ENCODE peak calls at places on chromosome 2, in eight cellular contexts. One of them, this sample, is unnamed.

GRCh38 chr2:161029321-161029720 is 130.9 kb upstream of the TANK start:
- DNase-seq in RWPE1: no peak
- DNase-seq in posterior vena cava: no peak
- DNase-seq in HFF-Myc: no peak
- DNase-seq in hepatic stellate cell: no peak
- DNase-seq in HuH-7.5: no peak
- DNase-seq in posterior cingulate gyrus: no peak
- DNase-seq in type B pancreatic cell: no peak
- DNase-seq in this sample: no peak

GRCh38 chr2:118554616-118555015 is 292.8 kb downstream of the EN1 start:
- DNase-seq in RWPE1: peak; percentile 8
- DNase-seq in posterior vena cava: no peak
- DNase-seq in HFF-Myc: no peak
- DNase-seq in hepatic stellate cell: no peak
- DNase-seq in HuH-7.5: no peak
- DNase-seq in posterior cingulate gyrus: no peak
- DNase-seq in type B pancreatic cell: no peak
- DNase-seq in this sample: no peak

GRCh38 chr2:202023198-202023903 is 10.3 kb upstream of the FZD7 start:
- DNase-seq in RWPE1: no peak
- DNase-seq in posterior vena cava: no peak
- DNase-seq in HFF-Myc: no peak
- DNase-seq in hepatic stellate cell: no peak
- DNase-seq in HuH-7.5: no peak
- DNase-seq in posterior cingulate gyrus: no peak
- DNase-seq in type B pancreatic cell: no peak
- DNase-seq in this sample: no peak

GRCh38 chr2:144325086-144325485 is 194.8 kb downstream of the ZEB2 start:
- DNase-seq in RWPE1: no peak
- DNase-seq in posterior vena cava: no peak
- DNase-seq in HFF-Myc: no peak
- DNase-seq in hepatic stellate cell: no peak
- DNase-seq in HuH-7.5: no peak
- DNase-seq in posterior cingulate gyrus: no peak
- DNase-seq in type B pancreatic cell: no peak
- DNase-seq in this sample: peak; percentile 16

GRCh38 chr2:60386436-60386835 is 167.0 kb downstream of the BCL11A start:
- DNase-seq in RWPE1: no peak
- DNase-seq in posterior vena cava: no peak
- DNase-seq in HFF-Myc: no peak
- DNase-seq in hepatic stellate cell: peak; percentile 34
- DNase-seq in HuH-7.5: no peak
- DNase-seq in posterior cingulate gyrus: no peak
- DNase-seq in type B pancreatic cell: no peak
- DNase-seq in this sample: no peak

GRCh38 chr2:237833546-237833945 is 25.9 kb upstream of the RAMP1 start:
- DNase-seq in RWPE1: no peak
- DNase-seq in posterior vena cava: no peak
- DNase-seq in HFF-Myc: no peak
- DNase-seq in hepatic stellate cell: no peak
- DNase-seq in HuH-7.5: no peak
- DNase-seq in posterior cingulate gyrus: no peak
- DNase-seq in type B pancreatic cell: no peak
- DNase-seq in this sample: no peak

GRCh38 chr2:33620-34019 is 12.7 kb downstream of the FAM110C start:
- DNase-seq in RWPE1: peak; percentile 84
- DNase-seq in posterior vena cava: no peak
- DNase-seq in HFF-Myc: no peak
- DNase-seq in hepatic stellate cell: no peak
- DNase-seq in HuH-7.5: no peak
- DNase-seq in posterior cingulate gyrus: no peak
- DNase-seq in type B pancreatic cell: no peak
- DNase-seq in this sample: no peak

GRCh38 chr2:19776941-19777514 is 124.8 kb downstream of the TTC32 start:
- DNase-seq in RWPE1: no peak
- DNase-seq in posterior vena cava: no peak
- DNase-seq in HFF-Myc: no peak
- DNase-seq in hepatic stellate cell: no peak
- DNase-seq in HuH-7.5: no peak
- DNase-seq in posterior cingulate gyrus: no peak
- DNase-seq in type B pancreatic cell: no peak
- DNase-seq in this sample: no peak

GRCh38 chr2:235658371-235659174 is 164.7 kb downstream of the AGAP1 start:
- DNase-seq in RWPE1: no peak
- DNase-seq in posterior vena cava: no peak
- DNase-seq in HFF-Myc: no peak
- DNase-seq in hepatic stellate cell: no peak
- DNase-seq in HuH-7.5: no peak
- DNase-seq in posterior cingulate gyrus: no peak
- DNase-seq in type B pancreatic cell: no peak
- DNase-seq in this sample: no peak

GRCh38 chr2:232563580-232563979 is 13.1 kb downstream of the EIF4E2 start:
- DNase-seq in RWPE1: no peak
- DNase-seq in posterior vena cava: no peak
- DNase-seq in HFF-Myc: no peak
- DNase-seq in hepatic stellate cell: no peak
- DNase-seq in HuH-7.5: no peak
- DNase-seq in posterior cingulate gyrus: no peak
- DNase-seq in type B pancreatic cell: no peak
- DNase-seq in this sample: no peak

GRCh38 chr2:96274355-96275056 is 8.5 kb downstream of the CIAO1 start:
- DNase-seq in RWPE1: no peak
- DNase-seq in posterior vena cava: peak; percentile 14
- DNase-seq in HFF-Myc: no peak
- DNase-seq in hepatic stellate cell: no peak
- DNase-seq in HuH-7.5: no peak
- DNase-seq in posterior cingulate gyrus: no peak
- DNase-seq in type B pancreatic cell: no peak
- DNase-seq in this sample: no peak

GRCh38 chr2:237025090-237025865 is 60.4 kb upstream of the COPS8 start:
- DNase-seq in RWPE1: peak; percentile 63
- DNase-seq in posterior vena cava: no peak
- DNase-seq in HFF-Myc: peak; percentile 65
- DNase-seq in hepatic stellate cell: peak; percentile 41
- DNase-seq in HuH-7.5: peak; percentile 7
- DNase-seq in posterior cingulate gyrus: no peak
- DNase-seq in type B pancreatic cell: no peak
- DNase-seq in this sample: no peak

GRCh38 chr2:53490659-53491058 is 276.9 kb upstream of the CHAC2 start:
- DNase-seq in RWPE1: no peak
- DNase-seq in posterior vena cava: no peak
- DNase-seq in HFF-Myc: no peak
- DNase-seq in hepatic stellate cell: no peak
- DNase-seq in HuH-7.5: no peak
- DNase-seq in posterior cingulate gyrus: peak; percentile 75
- DNase-seq in type B pancreatic cell: no peak
- DNase-seq in this sample: no peak

GRCh38 chr2:239277401-239278085 is 123.3 kb downstream of the HDAC4 start:
- DNase-seq in RWPE1: no peak
- DNase-seq in posterior vena cava: peak; percentile 60
- DNase-seq in HFF-Myc: no peak
- DNase-seq in hepatic stellate cell: no peak
- DNase-seq in HuH-7.5: no peak
- DNase-seq in posterior cingulate gyrus: no peak
- DNase-seq in type B pancreatic cell: peak; percentile 60
- DNase-seq in this sample: no peak

GRCh38 chr2:241207151-241207550 is 18.7 kb downstream of the ANO7 start:
- DNase-seq in RWPE1: no peak
- DNase-seq in posterior vena cava: no peak
- DNase-seq in HFF-Myc: no peak
- DNase-seq in hepatic stellate cell: no peak
- DNase-seq in HuH-7.5: no peak
- DNase-seq in posterior cingulate gyrus: no peak
- DNase-seq in type B pancreatic cell: no peak
- DNase-seq in this sample: no peak

GRCh38 chr2:36587091-36587490 is 10.9 kb downstream of the FEZ2 start:
- DNase-seq in RWPE1: no peak
- DNase-seq in posterior vena cava: no peak
- DNase-seq in HFF-Myc: no peak
- DNase-seq in hepatic stellate cell: no peak
- DNase-seq in HuH-7.5: no peak
- DNase-seq in posterior cingulate gyrus: no peak
- DNase-seq in type B pancreatic cell: no peak
- DNase-seq in this sample: no peak

GRCh38 chr2:48605482-48606175 is 12.0 kb upstream of the GTF2A1L start:
- DNase-seq in RWPE1: no peak
- DNase-seq in posterior vena cava: no peak
- DNase-seq in HFF-Myc: no peak
- DNase-seq in hepatic stellate cell: no peak
- DNase-seq in HuH-7.5: no peak
- DNase-seq in posterior cingulate gyrus: no peak
- DNase-seq in type B pancreatic cell: no peak
- DNase-seq in this sample: no peak

GRCh38 chr2:112161431-112162145 is 23.4 kb downstream of the FBLN7 start:
- DNase-seq in RWPE1: no peak
- DNase-seq in posterior vena cava: peak; percentile 41
- DNase-seq in HFF-Myc: no peak
- DNase-seq in hepatic stellate cell: no peak
- DNase-seq in HuH-7.5: no peak
- DNase-seq in posterior cingulate gyrus: no peak
- DNase-seq in type B pancreatic cell: no peak
- DNase-seq in this sample: no peak

GRCh38 chr2:201201371-201201770 is 18.4 kb downstream of the CASP10 start:
- DNase-seq in RWPE1: no peak
- DNase-seq in posterior vena cava: no peak
- DNase-seq in HFF-Myc: no peak
- DNase-seq in hepatic stellate cell: no peak
- DNase-seq in HuH-7.5: no peak
- DNase-seq in posterior cingulate gyrus: no peak
- DNase-seq in type B pancreatic cell: no peak
- DNase-seq in this sample: no peak

GRCh38 chr2:46943881-46944798 is 28.5 kb upstream of the MCFD2 start:
- DNase-seq in RWPE1: no peak
- DNase-seq in posterior vena cava: no peak
- DNase-seq in HFF-Myc: no peak
- DNase-seq in hepatic stellate cell: no peak
- DNase-seq in HuH-7.5: no peak
- DNase-seq in posterior cingulate gyrus: no peak
- DNase-seq in type B pancreatic cell: no peak
- DNase-seq in this sample: peak; percentile 52

GRCh38 chr2:238097201-238097987 is 2.7 kb upstream of the ESPNL start:
- DNase-seq in RWPE1: no peak
- DNase-seq in posterior vena cava: peak; percentile 65
- DNase-seq in HFF-Myc: no peak
- DNase-seq in hepatic stellate cell: no peak
- DNase-seq in HuH-7.5: no peak
- DNase-seq in posterior cingulate gyrus: no peak
- DNase-seq in type B pancreatic cell: peak; percentile 67
- DNase-seq in this sample: no peak

GRCh38 chr2:220227272-220227920 is 600.0 kb downstream of the SLC4A3 start:
- DNase-seq in RWPE1: peak; percentile 15
- DNase-seq in posterior vena cava: no peak
- DNase-seq in HFF-Myc: no peak
- DNase-seq in hepatic stellate cell: peak; percentile 14
- DNase-seq in HuH-7.5: no peak
- DNase-seq in posterior cingulate gyrus: no peak
- DNase-seq in type B pancreatic cell: no peak
- DNase-seq in this sample: no peak

This sample was measured in T-helper 9 cell.